ENCODE peak calls at places on chromosomes 1 and 21, in five cellular contexts. W, R, Z, I and T are unnamed samples.

GRCh38 chr1:156727492-156727891 is 777 bp upstream of the METTL25B start:
- DNase-seq in R (no peak), Z (no peak), I (no peak), W (no peak), T (no peak)

GRCh38 chr1:48930011-48930410 is 153.3 kb upstream of the BEND5 start:
- DNase-seq in Z (no peak), R (no peak), I (no peak), W (no peak), T (no peak)

GRCh38 chr1:202274611-202275010 is 67.1 kb downstream of the UBE2T start:
- DNase-seq in Z (no peak), W (no peak), R (peak; percentile 54), I (no peak), T (peak; percentile 70)

GRCh38 chr1:207321045-207321789 is at the start of gene CD55:
- DNase-seq in Z (peak; percentile 89), I (peak; percentile 95), R (peak; percentile 97), W (peak; percentile 99), T (peak; percentile 90)

GRCh38 chr1:211352985-211353515 is 26.4 kb downstream of the TRAF5 start:
- DNase-seq in Z (peak; percentile 34), W (peak; percentile 21), R (peak; percentile 74), I (no peak), T (peak; percentile 71)

GRCh38 chr1:166975361-166976129 is at the start of gene ILDR2:
- DNase-seq in Z (peak; percentile 41), I (peak; percentile 40), W (peak; percentile 18), R (peak; percentile 81), T (peak; percentile 37)

GRCh38 chr1:167752219-167752985 is 30.6 kb downstream of the MPZL1 start:
- DNase-seq in W (no peak), I (no peak), R (no peak), Z (no peak), T (no peak)

GRCh38 chr1:211493865-211494653 is 2.1 kb upstream of the RD3 start:
- DNase-seq in R (no peak), Z (no peak), W (no peak), I (no peak), T (peak; percentile 36)

GRCh38 chr1:43979528-43980254 is 681 bp downstream of the B4GALT2 start:
- DNase-seq in W (no peak), Z (no peak), R (peak; percentile 59), I (peak; percentile 53), T (peak; percentile 63)

GRCh38 chr1:56376188-56376984 is 203.0 kb downstream of the PLPP3 start:
- DNase-seq in R (peak; percentile 57), I (peak; percentile 71), Z (peak; percentile 66), W (no peak), T (no peak)

GRCh38 chr21:26773058-26773457 is 72.2 kb downstream of the ADAMTS1 start:
- DNase-seq in R (no peak), Z (no peak), W (no peak), I (no peak), T (no peak)

GRCh38 chr1:181061891-181062777 is 26.4 kb upstream of the IER5 start:
- DNase-seq in I (peak; percentile 60), W (no peak), R (no peak), Z (no peak), T (no peak)

GRCh38 chr1:110672753-110673108 is 2.0 kb downstream of the KCNA3 start:
- DNase-seq in W (peak; percentile 21), R (no peak), I (no peak), Z (no peak), T (no peak)

GRCh38 chr1:6761338-6761737 is 23.9 kb upstream of the CAMTA1 start:
- DNase-seq in R (no peak), W (no peak), I (no peak), Z (no peak), T (no peak)

GRCh38 chr1:81299892-81300291 is 500.8 kb upstream of the ADGRL2 start:
- DNase-seq in W (no peak), Z (no peak), I (no peak), R (no peak), T (no peak)

GRCh38 chr21:37636152-37636860 is 269.7 kb downstream of the DYRK1A start:
- DNase-seq in I (no peak), Z (no peak), R (no peak), W (no peak), T (no peak)

DNA sequence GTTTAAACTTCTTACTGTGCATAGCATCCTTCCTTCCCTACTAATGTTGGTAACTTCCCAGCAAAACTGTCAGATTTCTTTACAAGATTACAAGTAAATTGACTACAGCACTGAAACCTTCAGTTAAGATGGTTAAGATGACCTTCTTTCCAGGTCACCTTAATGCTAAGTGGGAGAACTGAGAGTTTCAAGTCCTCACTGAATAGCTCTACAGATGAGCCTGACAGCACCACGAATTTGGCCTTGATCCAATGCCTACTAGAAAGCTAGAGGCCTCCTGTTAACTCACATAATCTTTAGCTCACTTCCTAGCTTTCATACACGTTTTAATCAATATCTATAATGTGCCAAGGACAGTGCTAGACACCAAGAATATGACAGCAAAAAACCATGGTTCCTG is 276.0 kb upstream of the PLD5 start:
- DNase-seq in W (no peak), Z (no peak), I (no peak), R (no peak), T (no peak)
- TF ChIP-seq CTCF in W (no peak), Z (no peak), I (no peak), R (no peak), T (no peak)

DNA sequence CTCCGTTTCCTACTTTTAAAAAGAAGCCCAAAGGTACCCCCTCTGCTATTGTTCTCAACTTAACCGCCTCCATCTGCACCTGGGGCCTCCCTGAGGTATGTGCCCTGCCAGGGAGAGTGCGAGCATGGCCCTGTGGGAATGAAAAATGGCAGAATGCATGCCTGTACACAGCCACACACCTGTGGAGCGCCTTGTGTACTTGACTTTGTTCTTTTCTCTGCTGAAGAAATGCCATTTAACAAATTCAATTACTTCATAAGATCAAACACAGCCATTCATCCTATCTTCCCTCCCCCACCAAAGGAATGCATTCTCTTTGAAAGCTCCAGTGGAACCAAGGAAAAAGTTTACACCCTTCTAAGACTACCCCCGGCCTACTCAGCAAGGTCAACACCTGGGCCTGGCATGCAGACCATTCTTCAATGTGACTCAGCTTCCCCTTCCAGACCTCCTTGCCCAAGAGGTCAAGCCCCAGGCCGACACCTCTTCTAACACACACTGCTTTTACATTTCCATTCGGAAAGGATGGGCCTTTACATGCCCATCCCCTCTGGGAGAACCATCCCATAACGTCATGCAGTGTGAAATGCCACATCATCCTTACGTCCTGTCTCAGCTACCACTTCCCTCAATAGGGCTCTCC is 123.7 kb downstream of the SMYD2 start:
- DNase-seq in R (peak; percentile 81), W (no peak), Z (no peak), I (no peak), T (no peak)
- H3K4me3 ChIP-seq in R (no peak overlapping the region), W (no peak overlapping the region), Z (no peak overlapping the region), I (no peak overlapping the region), T (no peak overlapping the region)

GRCh38 chr1:42957880-42958487 is 684 bp downstream of the SLC2A1 start:
- DNase-seq in I (peak; percentile 44), W (no peak), Z (peak; percentile 61), R (peak; percentile 65), T (peak; percentile 69)
- H3K4me1 ChIP-seq in I (peaks cover 7% of the 10 kb centered on the region), W (peaks cover 49% of the 10 kb centered on the region), Z (peaks cover 2% of the 10 kb centered on the region), R (peaks cover 69% of the 10 kb centered on the region), T (peaks cover 6% of the 10 kb centered on the region)

GRCh38 chr21:15431053-15431452 is 298.7 kb upstream of the USP25 start:
- DNase-seq in W (no peak), Z (no peak), R (no peak), I (no peak), T (no peak)
- TF ChIP-seq CTCF in W (no peak), Z (no peak), R (peak; percentile 27), I (no peak), T (no peak)

DNA sequence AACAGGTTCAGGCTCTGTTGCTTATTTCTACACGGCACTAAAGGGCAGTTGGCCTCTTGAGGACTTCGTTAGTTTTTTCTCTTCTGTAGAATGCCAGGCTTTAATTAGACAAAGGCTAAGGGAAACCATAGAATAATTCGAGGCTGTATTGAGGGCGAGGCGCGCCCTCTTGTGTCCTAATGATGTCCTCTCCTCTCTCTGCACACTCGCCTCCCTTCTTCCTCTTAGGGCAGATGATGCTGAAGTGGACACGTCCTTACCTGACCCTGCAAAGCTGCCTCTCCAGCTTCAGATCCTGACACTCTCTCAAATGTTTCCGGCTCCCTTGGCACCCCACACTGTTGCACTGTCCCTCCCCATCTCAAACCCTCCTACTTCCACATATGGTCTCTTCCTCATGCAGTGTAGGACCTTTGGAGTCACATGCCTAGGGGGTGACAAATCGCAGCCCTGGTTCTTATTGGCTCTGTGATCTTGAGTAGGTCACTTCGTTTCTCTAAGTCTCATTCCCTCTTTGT is 1.9 kb upstream of the ZSCAN20 start:
- DNase-seq in W (peak; percentile 29), R (peak; percentile 91), I (peak; percentile 72), Z (peak; percentile 66), T (peak; percentile 65)
- H3K4me3 ChIP-seq in W (no peak overlapping the region), R (no peak overlapping the region), I (no peak overlapping the region), Z (no peak overlapping the region), T (no peak overlapping the region)

GRCh38 chr1:1425753-1426495 is 4.8 kb upstream of the ANKRD65 start:
- DNase-seq in Z (no peak), I (no peak), R (peak; percentile 69), W (no peak), T (peak; percentile 18)

GRCh38 chr1:1426961-1427934 is 6.2 kb upstream of the ANKRD65 start:
- DNase-seq in R (peak; percentile 66), I (no peak), Z (no peak), W (no peak), T (peak; percentile 37)

GRCh38 chr1:1428174-1428573 is 7.1 kb upstream of the ANKRD65 start:
- DNase-seq in W (no peak), I (no peak), Z (no peak), R (no peak), T (peak; percentile 17)

GRCh38 chr1:1425426-1425752 is 4.3 kb upstream of the ANKRD65 start:
- DNase-seq in Z (no peak), R (no peak), I (no peak), W (no peak), T (no peak)

DNA sequence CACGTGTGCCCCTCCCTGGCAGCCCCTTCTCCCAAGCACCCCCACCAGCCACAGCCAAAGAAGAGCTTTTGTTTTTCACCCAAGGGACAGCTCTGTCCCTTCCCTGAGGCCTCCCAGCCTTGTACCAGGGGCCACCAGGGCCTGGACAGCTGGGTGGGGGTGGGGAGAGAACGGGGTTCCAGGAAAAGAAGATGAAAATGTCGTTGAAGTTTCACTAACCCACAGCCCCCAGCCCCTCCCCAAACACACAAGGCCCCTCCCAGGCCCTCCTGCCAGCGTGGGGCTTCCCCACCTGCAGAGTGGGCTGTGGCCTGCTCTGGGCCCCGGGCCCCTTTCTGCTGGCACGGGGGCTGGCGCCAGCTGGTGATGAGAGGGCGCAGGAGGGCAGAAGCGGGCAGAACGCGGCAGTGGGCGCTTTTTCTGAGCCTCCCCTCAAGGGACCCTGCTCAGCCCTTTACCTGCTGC is 5.5 kb upstream of the ANKRD65 start:
- DNase-seq in I (no peak), Z (no peak), R (no peak), W (no peak), T (no peak)
- H3K4me1 ChIP-seq in I (peaks cover 16% of the 10 kb centered on the region), Z (peaks cover 14% of the 10 kb centered on the region), R (peaks cover 36% of the 10 kb centered on the region), W (peaks cover 4% of the 10 kb centered on the region), T (peaks cover 8% of the 10 kb centered on the region)